ENCODE peak calls at places on chromosomes 3 and 15, in five cellular contexts. X is foreskin fibroblast; N is left cardiac atrium; O is HuH-7.5; U is activated CD4-positive, alpha-beta T cell treated with anti-CD3 and anti-CD28 coated beads, Interleukin-2, amount 10 ng/mL, durations not matched to agents 7 days and 5 days. R is an unnamed sample.

GRCh38 chr15:36373549-36373948 is 205.9 kb upstream of the CDIN1 start:
- DNase-seq in X (no peak), N (no peak), O (no peak), U (no peak), R (peak)

GRCh38 chr3:14765576-14766427 is 53.0 kb upstream of the FGD5 start:
- DNase-seq in X (no peak), N (no peak), O (no peak), U (no peak), R (no peak)

GRCh38 chr3:152060701-152061100 is 187.3 kb downstream of the SUCNR1 start:
- DNase-seq in X (peak), N (no peak), O (no peak), U (no peak), R (no peak)

GRCh38 chr3:182794455-182794773 is 1.1 kb downstream of the ATP11B start:
- DNase-seq in X (no peak), N (no peak), O (no peak), U (no peak), R (no peak)

GRCh38 chr3:67635257-67635656 is 19.2 kb downstream of the SUCLG2 start:
- DNase-seq in X (peak), N (no peak), O (no peak), U (no peak), R (no peak)

GRCh38 chr15:92112180-92112579 is 258.7 kb downstream of the SLCO3A1 start:
- DNase-seq in X (no peak), N (peak), O (no peak), U (no peak), R (no peak)

GRCh38 chr3:36210840-36211655 is 169.3 kb upstream of the STAC start:
- DNase-seq in X (no peak), N (no peak), O (no peak), U (no peak), R (no peak)

GRCh38 chr3:138578961-138579574 is 15.0 kb downstream of the CEP70 start:
- DNase-seq in X (no peak), N (no peak), O (no peak), U (no peak), R (no peak)

GRCh38 chr3:110526732-110527727 is 544.6 kb upstream of the NECTIN3 start:
- DNase-seq in X (peak), N (no peak), O (no peak), U (no peak), R (peak)

GRCh38 chr3:88595025-88595424 is 445.3 kb downstream of the C3orf38 start:
- DNase-seq in X (no peak), N (no peak), O (no peak), U (no peak), R (no peak)

GRCh38 chr15:83112959-83113299 is 5.5 kb downstream of the TM6SF1 start:
- DNase-seq in X (no peak), N (peak), O (no peak), U (no peak), R (no peak)

GRCh38 chr15:57596301-57596855 is 4.7 kb downstream of the MYZAP start:
- DNase-seq in X (no peak), N (no peak), O (no peak), U (no peak), R (no peak)

GRCh38 chr3:184337315-184337714 is at the start of gene FAM131A:
- DNase-seq in X (no peak), N (peak), O (no peak), U (no peak), R (no peak)

GRCh38 chr15:48872632-48873031 is 5.3 kb upstream of the EID1 start:
- DNase-seq in X (no peak), N (no peak), O (no peak), U (no peak), R (no peak)

GRCh38 chr3:42790714-42791229 is 13.5 kb downstream of the HIGD1A start:
- DNase-seq in X (no peak), N (no peak), O (no peak), U (no peak), R (no peak)

GRCh38 chr3:120820748-120821147 is 78.2 kb downstream of the GTF2E1 start:
- DNase-seq in X (no peak), N (no peak), O (peak), U (no peak), R (no peak)

GRCh38 chr3:143586565-143586964 is 261.7 kb downstream of the SLC9A9 start:
- DNase-seq in X (peak), N (no peak), O (no peak), U (no peak), R (no peak)

GRCh38 chr3:64266065-64266874 is 41.0 kb upstream of the PRICKLE2 start:
- DNase-seq in X (peak), N (no peak), O (no peak), U (no peak), R (peak)

GRCh38 chr3:136177876-136178275 is 18.3 kb downstream of the MSL2 start:
- DNase-seq in X (no peak), N (no peak), O (no peak), U (no peak), R (no peak)

GRCh38 chr15:29064731-29065130 is 179.0 kb downstream of the APBA2 start:
- DNase-seq in X (no peak), N (no peak), O (no peak), U (no peak), R (no peak)

GRCh38 chr15:62254137-62254934 is 89.3 kb upstream of the C2CD4B start:
- DNase-seq in X (peak), N (peak), O (peak), U (peak), R (no peak)

GRCh38 chr15:60590935-60591490 is 112.1 kb upstream of the ICE2 start:
- DNase-seq in X (peak), N (peak), O (peak), U (peak), R (peak)

GRCh38 chr3:119880966-119881365 is 99.1 kb downstream of the NR1I2 start:
- DNase-seq in X (no peak), N (no peak), O (no peak), U (no peak), R (no peak)

GRCh38 chr15:56320316-56320715 is 44.9 kb upstream of the TEX9 start:
- DNase-seq in X (no peak), N (no peak), O (no peak), U (no peak), R (no peak)

GRCh38 chr15:41968738-41969137 is 3.6 kb downstream of the EHD4 start:
- DNase-seq in X (no peak), N (no peak), O (no peak), U (no peak), R (no peak)

GRCh38 chr3:78963771-78964170 is 804.0 kb downstream of the ROBO1 start:
- DNase-seq in X (no peak), N (no peak), O (no peak), U (no peak), R (no peak)

GRCh38 chr15:70559223-70559823 is 204.0 kb downstream of the UACA start:
- DNase-seq in X (peak), N (peak), O (no peak), U (peak), R (no peak)

GRCh38 chr15:90988249-90988648 is 6.1 kb downstream of the PRC1 start:
- DNase-seq in X (no peak), N (no peak), O (no peak), U (no peak), R (no peak)

GRCh38 chr3:126343675-126344074 is 13.5 kb downstream of the KLF15 start:
- DNase-seq in X (no peak), N (no peak), O (no peak), U (no peak), R (no peak)

GRCh38 chr3:158095302-158095997 is 10.8 kb downstream of the SHOX2 start:
- DNase-seq in X (no peak), N (no peak), O (no peak), U (no peak), R (no peak)

GRCh38 chr15:100769975-100770340 is 109.7 kb upstream of the ALDH1A3 start:
- DNase-seq in X (no peak), N (no peak), O (no peak), U (no peak), R (no peak)

GRCh38 chr15:40828447-40829036 is at the start of gene PPP1R14D:
- DNase-seq in X (no peak), N (no peak), O (no peak), U (no peak), R (no peak)

GRCh38 chr15:37040072-37040742 is 60.1 kb downstream of the MEIS2 start:
- DNase-seq in X (no peak), N (no peak), O (no peak), U (no peak), R (no peak)

GRCh38 chr3:159828542-159828943 is 160.1 kb upstream of the IL12A start:
- DNase-seq in X (peak), N (no peak), O (no peak), U (no peak), R (peak)

R was measured in Caki2.